ENCODE peak calls at places on chromosomes 6 and 20, in eight cellular contexts. V, X, U, F, Q, J, L and K are unnamed samples.

GRCh38 chr6:73514746-73515110 is 6.1 kb downstream of the EEF1A1 start:
- DNase-seq in V (no peak), X (no peak), U (no peak), F (no peak), Q (no peak), J (no peak), L (no peak), K (peak)

GRCh38 chr6:11433860-11434259 is 103.7 kb upstream of the TMEM170B start:
- DNase-seq in V (no peak), X (no peak), U (no peak), F (no peak), Q (no peak), J (peak), L (no peak), K (no peak)

GRCh38 chr6:1170793-1171192 is 141.1 kb upstream of the FOXQ1 start:
- DNase-seq in V (peak), X (no peak), U (no peak), F (no peak), Q (no peak), J (no peak), L (no peak), K (no peak)

GRCh38 chr6:138371720-138372119 is 6.0 kb upstream of the SMIM28 start:
- DNase-seq in V (peak), X (no peak), U (no peak), F (no peak), Q (peak), J (peak), L (peak), K (no peak)

GRCh38 chr6:134778431-134778830 is 171.5 kb downstream of the ALDH8A1 start:
- DNase-seq in V (no peak), X (no peak), U (no peak), F (no peak), Q (no peak), J (no peak), L (no peak), K (no peak)

GRCh38 chr20:32362924-32363364 is 4.8 kb downstream of the ASXL1 start:
- DNase-seq in V (no peak), X (no peak), U (no peak), F (no peak), Q (no peak), J (no peak), L (no peak), K (no peak)

GRCh38 chr20:43911066-43911465 is 3.6 kb upstream of the TOX2 start:
- DNase-seq in V (no peak), X (no peak), U (no peak), F (no peak), Q (no peak), J (no peak), L (no peak), K (no peak)

GRCh38 chr6:130796313-130796905 is 30.8 kb upstream of the SMLR1 start:
- DNase-seq in V (peak), X (no peak), U (peak), F (no peak), Q (peak), J (no peak), L (peak), K (no peak)

GRCh38 chr6:168496932-168497331 is 55.9 kb downstream of the SMOC2 start:
- DNase-seq in V (no peak), X (peak), U (no peak), F (no peak), Q (no peak), J (no peak), L (no peak), K (peak)

GRCh38 chr20:34922654-34923381 is 32.8 kb downstream of the GSS start:
- DNase-seq in V (no peak), X (no peak), U (no peak), F (no peak), Q (peak), J (peak), L (peak), K (no peak)

GRCh38 chr6:148082721-148083120 is 259.9 kb upstream of the SASH1 start:
- DNase-seq in V (no peak), X (no peak), U (no peak), F (no peak), Q (peak), J (no peak), L (no peak), K (no peak)

GRCh38 chr20:50294164-50295088 is 103.8 kb downstream of the CEBPB start:
- DNase-seq in V (no peak), X (no peak), U (no peak), F (peak), Q (no peak), J (no peak), L (no peak), K (peak)

GRCh38 chr6:167100241-167100674 is 22.6 kb upstream of the CCR6 start:
- DNase-seq in V (no peak), X (no peak), U (no peak), F (no peak), Q (no peak), J (no peak), L (no peak), K (no peak)

GRCh38 chr6:157532963-157533362 is 152.0 kb downstream of the ZDHHC14 start:
- DNase-seq in V (no peak), X (no peak), U (no peak), F (no peak), Q (no peak), J (no peak), L (no peak), K (no peak)

GRCh38 chr6:69005194-69005593 is 370.1 kb downstream of the ADGRB3 start:
- DNase-seq in V (no peak), X (no peak), U (no peak), F (no peak), Q (peak), J (no peak), L (peak), K (no peak)

GRCh38 chr20:43755390-43755789 is 28.6 kb upstream of the GTSF1L start:
- DNase-seq in V (no peak), X (no peak), U (no peak), F (no peak), Q (no peak), J (no peak), L (no peak), K (no peak)

GRCh38 chr6:149015877-149016525 is 269.2 kb downstream of the UST start:
- DNase-seq in V (no peak), X (peak), U (no peak), F (no peak), Q (no peak), J (no peak), L (no peak), K (no peak)

GRCh38 chr6:35445691-35446090 is 6.4 kb upstream of the FANCE start:
- DNase-seq in V (no peak), X (no peak), U (no peak), F (no peak), Q (no peak), J (no peak), L (no peak), K (no peak)

GRCh38 chr6:88538130-88538706 is 372.1 kb upstream of the CNR1 start:
- DNase-seq in V (peak), X (peak), U (no peak), F (no peak), Q (peak), J (no peak), L (no peak), K (peak)

GRCh38 chr20:10282930-10283556 is 64.4 kb downstream of the SNAP25 start:
- DNase-seq in V (no peak), X (no peak), U (no peak), F (no peak), Q (no peak), J (no peak), L (no peak), K (no peak)

GRCh38 chr6:13908955-13909381 is 15.8 kb upstream of the RNF182 start:
- DNase-seq in V (peak), X (peak), U (peak), F (no peak), Q (peak), J (peak), L (peak), K (peak)

GRCh38 chr6:149935246-149935645 is 6.6 kb upstream of the ULBP2 start:
- DNase-seq in V (no peak), X (no peak), U (no peak), F (no peak), Q (peak), J (peak), L (no peak), K (no peak)

GRCh38 chr6:134422426-134423231 is 104.7 kb upstream of the SGK1 start:
- DNase-seq in V (no peak), X (no peak), U (peak), F (no peak), Q (peak), J (no peak), L (peak), K (no peak)

GRCh38 chr20:35830264-35830663 is 58.4 kb downstream of the PHF20 start:
- DNase-seq in V (no peak), X (no peak), U (no peak), F (no peak), Q (no peak), J (no peak), L (no peak), K (no peak)

GRCh38 chr6:18022398-18023231 is 35.2 kb upstream of the KIF13A start:
- DNase-seq in V (peak), X (no peak), U (no peak), F (no peak), Q (peak), J (no peak), L (peak), K (peak)

GRCh38 chr6:105226598-105227291 is 46.9 kb upstream of the POPDC3 start:
- DNase-seq in V (no peak), X (no peak), U (no peak), F (no peak), Q (no peak), J (no peak), L (no peak), K (no peak)